ENCODE peak calls at places on chromosomes 5 and 9, in four cellular contexts. H is HCT116, G is K562, M is HepG2. Z is an unnamed sample.

GRCh38 chr9:133528887-133529262 is 4.1 kb upstream of the MYMK start:
- DNase-seq in H (no peak), G (no peak), M (no peak), Z (no peak)

GRCh38 chr5:45385321-45386058 is 310.7 kb downstream of the HCN1 start:
- DNase-seq in H (peak; percentile 90), G (no peak), M (no peak), Z (no peak)

GRCh38 chr5:79849486-79850315 is 141.4 kb downstream of the MTX3 start:
- DNase-seq in H (no peak), G (no peak), M (no peak), Z (no peak)

GRCh38 chr9:75797181-75797580 is 93.3 kb upstream of the PCSK5 start:
- DNase-seq in H (no peak), G (no peak), M (no peak), Z (no peak)

GRCh38 chr5:114977979-114978573 is 191.6 kb downstream of the TRIM36 start:
- DNase-seq in H (no peak), G (no peak), M (no peak), Z (no peak)

GRCh38 chr5:34054330-34054729 is 11.3 kb upstream of the C1QTNF3 start:
- DNase-seq in H (no peak), G (no peak), M (no peak), Z (no peak)

GRCh38 chr5:38540348-38540747 is 16.1 kb downstream of the LIFR start:
- DNase-seq in H (no peak), G (no peak), M (no peak), Z (no peak)

GRCh38 chr9:137973829-137974416 is 96.3 kb downstream of the CACNA1B start:
- DNase-seq in H (no peak), G (no peak), M (no peak), Z (no peak)

GRCh38 chr9:123775885-123776284 is 154.0 kb downstream of the DENND1A start:
- DNase-seq in H (no peak), G (no peak), M (no peak), Z (no peak)

GRCh38 chr5:72494700-72495124 is 12.5 kb downstream of the ZNF366 start:
- DNase-seq in H (no peak), G (no peak), M (no peak), Z (no peak)

GRCh38 chr9:92723299-92723625 is 41.4 kb downstream of the BICD2 start:
- DNase-seq in H (no peak), G (no peak), M (no peak), Z (no peak)

GRCh38 chr5:33936004-33936380 is 194 bp upstream of the RXFP3 start:
- DNase-seq in H (no peak), G (peak; percentile 34), M (no peak), Z (peak; percentile 67)

GRCh38 chr9:36008774-36009300 is 27.9 kb upstream of the RECK start:
- DNase-seq in H (peak; percentile 76), G (peak; percentile 79), M (peak; percentile 74), Z (peak; percentile 77)

GRCh38 chr5:38208782-38209378 is 49.5 kb upstream of the EGFLAM start:
- DNase-seq in H (peak; percentile 47), G (peak; percentile 34), M (peak; percentile 46), Z (peak; percentile 51)

GRCh38 chr9:136995772-136996308 is 528 bp downstream of the CLIC3 start:
- DNase-seq in H (no peak), G (no peak), M (no peak), Z (no peak)

GRCh38 chr5:52709171-52709925 is 78.4 kb upstream of the ITGA1 start:
- DNase-seq in H (no peak), G (no peak), M (peak; percentile 88), Z (no peak)

GRCh38 chr5:173984218-173984617 is 4.8 kb upstream of the C5orf47 start:
- DNase-seq in H (peak; percentile 34), G (no peak), M (peak; percentile 57), Z (peak; percentile 46)

GRCh38 chr5:102542064-102542463 is 43.3 kb upstream of the SLCO6A1 start:
- DNase-seq in H (no peak), G (no peak), M (no peak), Z (no peak)

GRCh38 chr5:72408127-72408526 is 88.0 kb downstream of the PTCD2 start:
- DNase-seq in H (no peak), G (no peak), M (no peak), Z (no peak)

GRCh38 chr9:110027624-110028023 is 180.3 kb downstream of the C9orf152 start:
- DNase-seq in H (no peak), G (no peak), M (peak; percentile 79), Z (no peak)

GRCh38 chr5:69416699-69417098 is 1.8 kb downstream of the MARVELD2 start:
- DNase-seq in H (no peak), G (no peak), M (no peak), Z (no peak)

GRCh38 chr5:69415584-69415958 is 655 bp downstream of the MARVELD2 start:
- DNase-seq in H (peak; percentile 7), G (no peak), M (peak; percentile 5), Z (no peak)

GRCh38 chr5:69416180-69416579 is 1.3 kb downstream of the MARVELD2 start:
- DNase-seq in H (no peak), G (no peak), M (no peak), Z (no peak)

GRCh38 chr5:69414885-69415583 is at the start of gene MARVELD2:
- DNase-seq in H (peak; percentile 77), G (no peak), M (peak; percentile 81), Z (peak; percentile 26)

DNA sequence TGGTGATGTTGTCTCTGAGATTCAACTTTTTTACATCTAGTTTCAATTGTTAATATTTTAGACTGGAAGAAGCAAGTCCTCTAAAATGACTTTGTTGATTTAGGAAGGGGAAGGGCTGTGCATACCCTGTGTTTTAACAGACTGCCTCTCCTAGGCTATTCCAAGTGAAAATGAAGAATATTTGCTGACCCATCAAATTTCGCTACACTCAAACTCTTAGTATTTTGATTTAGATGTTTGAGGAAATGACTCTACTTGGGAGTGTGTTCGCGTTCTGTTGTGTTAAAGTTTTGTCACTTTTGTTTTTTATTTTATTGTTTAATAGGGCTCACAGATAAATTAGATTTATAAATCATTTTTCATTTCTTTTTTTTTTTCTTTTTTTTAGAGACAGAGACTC is 3.6 kb downstream of the MARVELD2 start:
- DNase-seq in H (no peak), G (no peak), M (no peak), Z (no peak)
- TF ChIP-seq ZBTB33 in H (no peak), G (no peak), M (no peak), Z (no peak)

DNA sequence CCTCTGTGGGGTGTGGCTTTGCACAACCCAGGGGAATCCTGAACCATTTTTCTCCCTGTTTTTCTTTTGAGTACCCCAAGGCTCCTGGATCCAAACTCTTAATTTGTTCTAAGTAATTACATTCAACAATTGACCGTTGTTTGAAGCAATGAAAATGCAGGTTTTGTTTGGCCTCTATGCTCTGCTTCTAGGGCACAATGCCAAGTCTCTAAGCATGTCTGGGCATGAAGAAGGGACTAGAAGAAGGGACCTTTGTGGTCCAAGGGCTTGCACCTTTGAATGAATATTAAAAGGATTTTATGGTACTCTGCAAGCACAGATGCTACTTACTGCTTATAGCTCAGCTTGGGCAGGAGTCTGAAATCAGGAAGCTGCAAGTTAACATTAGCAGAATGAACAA is 6.6 kb upstream of the ENC1 start:
- DNase-seq in H (no peak), G (no peak), M (no peak), Z (no peak)
- TF ChIP-seq ELF1 in H (no peak), G (no peak), M (no peak), Z (no peak)

GRCh38 chr5:109788596-109788995 is 98.9 kb downstream of the MAN2A1 start:
- DNase-seq in H (no peak), G (no peak), M (no peak), Z (no peak)
- TF ChIP-seq ZBTB33 in H (no peak), G (no peak), M (no peak), Z (no peak)

DNA sequence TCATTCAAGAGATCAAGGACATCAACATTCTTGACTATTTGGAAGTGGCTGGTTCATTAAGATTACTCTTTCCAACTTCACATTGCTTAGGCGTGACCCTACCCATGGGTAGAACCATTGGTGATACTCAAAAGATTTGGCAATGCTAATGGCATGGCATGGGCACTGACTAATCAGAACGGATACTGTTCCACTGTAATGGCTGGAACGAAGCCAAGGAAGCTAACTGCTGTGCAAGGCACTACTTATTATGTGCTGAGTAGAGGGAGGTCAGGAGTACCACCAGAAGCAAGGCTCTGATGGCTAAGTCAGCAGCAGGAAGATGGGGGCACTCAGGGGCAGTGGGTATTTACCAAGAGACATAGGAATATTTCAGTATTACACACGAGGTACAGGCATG is 31.9 kb downstream of the GNA14 start:
- DNase-seq in H (no peak), G (no peak), M (no peak), Z (no peak)
- TF ChIP-seq ELF1 in H (no peak), G (no peak), M (no peak), Z (no peak)

GRCh38 chr5:89060768-89061167 is 177.8 kb upstream of the MEF2C start:
- DNase-seq in H (no peak), G (no peak), M (no peak), Z (no peak)

GRCh38 chr5:89067362-89067761 is 184.4 kb upstream of the MEF2C start:
- DNase-seq in H (no peak), G (no peak), M (no peak), Z (no peak)

GRCh38 chr5:89065919-89066318 is 182.9 kb upstream of the MEF2C start:
- DNase-seq in H (no peak), G (no peak), M (no peak), Z (no peak)

GRCh38 chr5:89064691-89065207 is 181.8 kb upstream of the MEF2C start:
- DNase-seq in H (no peak), G (no peak), M (no peak), Z (no peak)

GRCh38 chr5:89064054-89064453 is 181.1 kb upstream of the MEF2C start:
- DNase-seq in H (no peak), G (no peak), M (no peak), Z (no peak)
- TF ChIP-seq ZBTB33 in H (no peak), G (no peak), M (no peak), Z (no peak)

DNA sequence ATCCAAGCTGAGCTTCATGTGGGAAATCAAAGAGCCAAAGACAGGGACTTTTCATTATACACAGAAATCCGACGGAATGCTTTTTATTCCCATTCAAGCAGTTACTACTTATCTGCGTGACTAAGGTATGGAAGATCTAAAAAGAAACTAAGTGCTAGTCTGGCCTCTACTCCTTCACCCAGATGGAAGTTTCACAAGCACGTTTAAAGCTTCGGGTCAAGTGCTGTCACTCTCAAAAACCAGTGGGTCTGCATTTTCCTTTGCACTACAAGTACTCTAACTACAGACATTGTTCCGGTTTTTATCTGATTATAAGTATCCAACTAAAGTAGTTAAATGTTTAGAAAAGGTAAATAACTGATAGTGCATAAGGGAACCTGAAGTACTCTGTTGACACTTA is 13.7 kb upstream of the MTAP start:
- DNase-seq in H (peak; percentile 65), G (no peak), M (no peak), Z (no peak)
- TF ChIP-seq ELF1 in H (no peak), G (no peak), M (no peak), Z (no peak)

Z was measured in SK-N-SH.